ENCODE peak calls at places on chromosome 6, in eight cellular contexts. J is adipocyte, F is endothelial cell of umbilical vein, N is mesendoderm, S is kidney, U is MM.1S, A is Karpas-422, W is fibroblast of lung. C is an unnamed sample.

GRCh38 chr6:35415065-35415880 is 36.9 kb upstream of the FANCE start:
- DNase-seq in A (peak; percentile 63), W (peak; percentile 91), U (no peak), J (peak; percentile 90), F (peak; percentile 44), S (peak; percentile 82), N (peak; percentile 77), C (peak; percentile 15)

GRCh38 chr6:153032255-153032882 is 29.9 kb upstream of the MTRF1L start:
- DNase-seq in U (peak; percentile 29), J (peak; percentile 90), S (no peak), W (peak; percentile 90), A (peak; percentile 66), F (peak; percentile 66), N (peak; percentile 44), C (no peak)

GRCh38 chr6:74534485-74535211 is 671.2 kb downstream of the COL12A1 start:
- DNase-seq in J (peak; percentile 88), F (peak; percentile 84), U (no peak), S (no peak), A (no peak), N (no peak), W (peak; percentile 72), C (no peak)

GRCh38 chr6:25369043-25369442 is 89.9 kb downstream of the CARMIL1 start:
- DNase-seq in W (no peak), J (no peak), S (no peak), N (no peak), U (no peak), F (no peak), A (no peak), C (no peak)

GRCh38 chr6:138970856-138971425 is 17.1 kb downstream of the REPS1 start:
- DNase-seq in N (no peak), S (no peak), J (peak; percentile 71), A (no peak), F (peak; percentile 85), U (no peak), W (peak; percentile 87), C (no peak)

GRCh38 chr6:130218136-130218535 is 4.6 kb downstream of the SAMD3 start:
- DNase-seq in J (no peak), W (no peak), N (no peak), F (no peak), S (no peak), U (no peak), A (no peak), C (no peak)

GRCh38 chr6:105137388-105137787 is 42.4 kb downstream of the POPDC3 start:
- DNase-seq in W (peak; percentile 12), F (no peak), S (no peak), N (no peak), J (peak; percentile 44), U (no peak), A (no peak), C (no peak)

GRCh38 chr6:34273242-34273805 is 24.5 kb upstream of the SMIM29 start:
- DNase-seq in F (peak; percentile 95), U (no peak), S (no peak), J (no peak), A (peak; percentile 50), W (peak; percentile 11), N (peak; percentile 72), C (no peak)

GRCh38 chr6:43627008-43627825 is 1.8 kb downstream of the GTPBP2 start:
- DNase-seq in U (peak; percentile 46), F (peak; percentile 92), W (peak; percentile 99), A (no peak), S (peak; percentile 76), N (peak; percentile 51), J (peak; percentile 96), C (no peak)

GRCh38 chr6:16816891-16817290 is 55.6 kb upstream of the ATXN1 start:
- DNase-seq in N (no peak), S (no peak), F (no peak), W (no peak), U (no peak), A (no peak), J (peak; percentile 15), C (no peak)

GRCh38 chr6:33417127-33417902 is 592 bp downstream of the CUTA start:
- DNase-seq in W (peak; percentile 72), N (peak; percentile 46), U (no peak), F (peak; percentile 30), A (no peak), S (peak; percentile 83), J (peak; percentile 83), C (no peak)

GRCh38 chr6:11868392-11868791 is 89.8 kb upstream of the ADTRP start:
- DNase-seq in U (no peak), A (no peak), F (no peak), S (no peak), W (no peak), J (peak; percentile 36), N (no peak), C (no peak)

GRCh38 chr6:98927534-98927933 is 20.2 kb downstream of the FBXL4 start:
- DNase-seq in U (no peak), F (peak; percentile 59), N (no peak), W (no peak), S (no peak), J (no peak), A (peak; percentile 63), C (no peak)

GRCh38 chr6:145600299-145600698 is 135.0 kb downstream of the EPM2A start:
- DNase-seq in N (no peak), J (no peak), U (no peak), F (no peak), S (no peak), A (no peak), W (no peak), C (no peak)

GRCh38 chr6:149941583-149942460 is at the start of gene ULBP2:
- DNase-seq in A (peak; percentile 88), S (peak; percentile 95), U (no peak), F (peak; percentile 97), W (peak; percentile 91), J (peak; percentile 95), N (peak; percentile 81), C (no peak)

GRCh38 chr6:129111853-129112252 is 228.9 kb downstream of the LAMA2 start:
- DNase-seq in N (no peak), S (no peak), U (no peak), A (no peak), F (no peak), J (no peak), W (no peak), C (no peak)

GRCh38 chr6:28809947-28810654 is 113.7 kb downstream of the TRIM27 start:
- DNase-seq in F (no peak), W (no peak), S (no peak), J (no peak), A (no peak), U (no peak), N (peak; percentile 70), C (no peak)

GRCh38 chr6:113584767-113585166 is 272.4 kb upstream of the MARCKS start:
- DNase-seq in N (no peak), A (no peak), S (no peak), F (no peak), W (no peak), U (no peak), J (no peak), C (no peak)

GRCh38 chr6:167146977-167147376 is 10.8 kb downstream of the GPR31 start:
- DNase-seq in J (no peak), N (peak; percentile 69), U (no peak), F (no peak), S (no peak), A (no peak), W (no peak), C (peak; percentile 65)

GRCh38 chr6:168525926-168526630 is 85.1 kb downstream of the SMOC2 start:
- DNase-seq in A (no peak), F (no peak), U (no peak), S (no peak), J (no peak), N (no peak), W (no peak), C (no peak)

DNA sequence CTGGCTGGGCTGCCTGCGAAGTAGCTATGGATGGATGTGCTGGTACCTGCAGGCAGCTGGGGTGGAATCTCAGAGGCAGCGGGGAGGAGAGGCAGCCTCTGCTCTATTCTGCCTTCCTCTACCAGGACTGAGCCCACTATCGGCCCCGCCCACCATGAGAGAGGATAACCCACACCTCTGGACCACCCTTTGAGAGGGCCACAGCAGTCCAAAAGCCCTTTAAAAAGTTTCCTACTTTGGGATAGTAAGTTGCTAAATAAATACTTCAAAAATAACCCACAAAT is 36.1 kb downstream of the EZR start:
- DNase-seq in J (no peak), W (no peak), U (no peak), N (no peak), F (no peak), S (no peak), A (no peak), C (no peak)
- H3K9ac ChIP-seq in J (no peak overlapping the region), W (no peak overlapping the region), U (no peak overlapping the region), N (no peak overlapping the region), F (no peak overlapping the region), S (no peak overlapping the region), A (no peak overlapping the region), C (no peak overlapping the region)

DNA sequence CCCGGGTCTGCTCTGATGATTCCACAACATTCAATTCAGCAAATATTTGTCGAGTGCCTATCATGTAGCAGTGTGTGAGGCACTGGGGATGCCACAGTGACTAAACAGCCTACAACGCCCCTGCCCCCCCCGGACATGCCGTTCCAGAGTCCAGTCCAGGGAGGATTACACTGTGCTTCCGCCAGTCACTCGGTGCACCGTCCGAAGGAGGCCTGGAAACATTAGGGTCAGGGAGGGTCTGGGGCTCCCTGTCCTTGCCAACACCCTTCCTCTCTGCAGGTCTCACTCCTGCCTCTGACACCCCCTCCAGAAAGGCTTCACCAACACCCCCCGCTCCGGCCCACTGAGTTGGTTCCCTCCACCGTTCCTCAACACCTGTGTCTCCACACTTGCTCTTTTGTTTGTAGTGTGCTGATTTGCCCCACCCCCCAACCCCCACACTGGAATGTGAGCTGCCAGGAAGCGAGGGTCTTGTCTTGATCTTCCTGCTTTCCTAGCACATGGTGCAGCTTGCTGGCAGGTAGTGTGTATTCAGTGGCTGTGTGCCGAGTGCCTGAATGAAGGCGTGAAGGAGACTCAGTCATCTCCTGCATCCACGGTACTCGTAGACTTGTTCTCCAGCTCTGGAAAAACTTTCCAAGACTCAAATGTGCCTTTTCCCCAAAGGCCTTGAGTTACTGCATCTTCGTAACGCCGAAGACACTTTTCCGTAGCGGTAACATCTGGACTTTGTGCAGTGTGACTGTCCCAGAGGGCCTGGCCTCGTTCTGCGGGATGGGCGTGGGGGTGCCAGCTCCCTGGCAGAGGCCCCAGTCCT is 150.4 kb downstream of the ZDHHC14 start:
- DNase-seq in S (peak; percentile 84), N (peak; percentile 81), J (no peak), A (no peak), F (peak; percentile 77), W (no peak), U (no peak), C (no peak)
- H3K4me1 ChIP-seq in S (peaks cover 29% of the 10 kb centered on the region), N (peaks cover 12% of the 10 kb centered on the region), J (peaks cover 40% of the 10 kb centered on the region), A (no peaks in the 10 kb centered on the region), F (peaks cover 50% of the 10 kb centered on the region), W (peaks cover 3% of the 10 kb centered on the region), U (peaks cover 9% of the 10 kb centered on the region), C (peaks cover 16% of the 10 kb centered on the region)

DNA sequence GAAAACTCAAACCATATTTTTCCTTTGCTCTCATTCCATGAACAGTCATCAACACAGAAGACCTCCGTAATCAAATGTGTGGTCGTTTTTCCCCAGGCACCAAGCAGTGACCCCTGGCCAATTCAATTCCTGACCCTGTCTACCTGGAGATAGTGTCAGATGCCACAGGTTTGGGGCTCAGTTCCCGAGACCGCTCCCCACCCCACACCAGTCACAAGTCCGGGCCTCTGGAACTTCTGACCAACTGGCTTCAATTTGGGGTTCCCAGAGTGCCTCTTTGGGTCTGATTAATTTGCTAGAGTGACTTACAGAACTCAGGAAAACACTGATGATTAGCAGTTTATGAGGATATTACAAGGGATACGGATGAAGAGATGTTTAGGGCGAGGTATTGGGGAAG is 6.0 kb downstream of the IGF2R start:
- DNase-seq in N (no peak), A (no peak), J (no peak), U (no peak), W (no peak), F (no peak), S (no peak), C (no peak)
- H3K9ac ChIP-seq in N (no peak overlapping the region), A (no peak overlapping the region), J (no peak overlapping the region), U (no peak overlapping the region), W (no peak overlapping the region), F (no peak overlapping the region), S (no peak overlapping the region), C (no peak overlapping the region)

GRCh38 chr6:125947581-125947980 is 9.0 kb upstream of the HINT3 start:
- DNase-seq in U (no peak), W (peak; percentile 50), J (peak; percentile 58), A (no peak), F (peak; percentile 47), N (no peak), S (no peak), C (no peak)
- H3K4me1 ChIP-seq in U (peaks cover 2% of the 10 kb centered on the region), W (peaks cover 14% of the 10 kb centered on the region), J (peaks cover 38% of the 10 kb centered on the region), A (peaks cover 1% of the 10 kb centered on the region), F (peaks cover 40% of the 10 kb centered on the region), N (no peaks in the 10 kb centered on the region), S (no peaks in the 10 kb centered on the region), C (no peaks in the 10 kb centered on the region)

C was measured in NT2/D1.